ENCODE peak calls at places on chromosomes 16 and 17, in six cellular contexts. I, S, F, C, M and H are unnamed samples.
A peak's percentile ranks its signal among the peaks of the same experiment; 100 is the strongest.

GRCh38 chr17:35314415-35315216 is 58.8 kb downstream of the SLFN11 start:
- DNase-seq in I (no peak), S (no peak), F (no peak), C (peak; percentile 44), M (no peak), H (no peak)

GRCh38 chr16:29674188-29674587 is 4.8 kb upstream of the QPRT start:
- DNase-seq in I (no peak), S (no peak), F (no peak), C (no peak), M (peak; percentile 75), H (no peak)

GRCh38 chr17:1379208-1379929 is 20.7 kb downstream of the YWHAE start:
- DNase-seq in I (no peak), S (no peak), F (no peak), C (no peak), M (no peak), H (no peak)

GRCh38 chr17:17079761-17080160 is 37.5 kb downstream of the MPRIP start:
- DNase-seq in I (no peak), S (peak; percentile 15), F (no peak), C (peak; percentile 42), M (peak; percentile 36), H (no peak)

GRCh38 chr17:14738652-14738988 is 437.7 kb downstream of the HS3ST3B1 start:
- DNase-seq in I (no peak), S (no peak), F (no peak), C (no peak), M (no peak), H (no peak)

GRCh38 chr16:90031931-90032663 is 12.8 kb upstream of the DBNDD1 start:
- DNase-seq in I (no peak), S (no peak), F (no peak), C (no peak), M (peak; percentile 63), H (no peak)

GRCh38 chr16:16116841-16117240 is 106.5 kb downstream of the ABCC6 start:
- DNase-seq in I (no peak), S (no peak), F (no peak), C (no peak), M (no peak), H (no peak)

GRCh38 chr17:78105551-78105950 is 23.0 kb downstream of the TMC6 start:
- DNase-seq in I (no peak), S (no peak), F (no peak), C (no peak), M (no peak), H (no peak)

GRCh38 chr16:29849505-29849904 is 13.5 kb downstream of the CDIPT start:
- DNase-seq in I (no peak), S (no peak), F (no peak), C (no peak), M (no peak), H (no peak)

GRCh38 chr16:84741351-84741791 is 41.6 kb downstream of the USP10 start:
- DNase-seq in I (no peak), S (no peak), F (no peak), C (no peak), M (peak; percentile 61), H (no peak)

GRCh38 chr16:67647111-67647651 is 2.2 kb downstream of the CARMIL2 start:
- DNase-seq in I (peak; percentile 68), S (no peak), F (no peak), C (peak; percentile 62), M (no peak), H (no peak)

GRCh38 chr17:48551601-48552452 is 6.9 kb upstream of the HOXB2 start:
- DNase-seq in I (no peak), S (no peak), F (no peak), C (peak; percentile 71), M (no peak), H (no peak)

GRCh38 chr16:79509221-79509631 is 91.3 kb downstream of the MAF start:
- DNase-seq in I (peak; percentile 77), S (no peak), F (no peak), C (no peak), M (no peak), H (no peak)

GRCh38 chr17:56260421-56260820 is 107.1 kb downstream of the ANKFN1 start:
- DNase-seq in I (no peak), S (no peak), F (no peak), C (no peak), M (no peak), H (no peak)

GRCh38 chr17:68812876-68813584 is 142.2 kb downstream of the ABCA8 start:
- DNase-seq in I (no peak), S (no peak), F (no peak), C (no peak), M (peak; percentile 23), H (no peak)

GRCh38 chr17:2050246-2050866 is 4.5 kb upstream of the HIC1 start:
- DNase-seq in I (no peak), S (peak; percentile 70), F (peak; percentile 57), C (peak; percentile 91), M (peak; percentile 82), H (peak; percentile 82)

DNA sequence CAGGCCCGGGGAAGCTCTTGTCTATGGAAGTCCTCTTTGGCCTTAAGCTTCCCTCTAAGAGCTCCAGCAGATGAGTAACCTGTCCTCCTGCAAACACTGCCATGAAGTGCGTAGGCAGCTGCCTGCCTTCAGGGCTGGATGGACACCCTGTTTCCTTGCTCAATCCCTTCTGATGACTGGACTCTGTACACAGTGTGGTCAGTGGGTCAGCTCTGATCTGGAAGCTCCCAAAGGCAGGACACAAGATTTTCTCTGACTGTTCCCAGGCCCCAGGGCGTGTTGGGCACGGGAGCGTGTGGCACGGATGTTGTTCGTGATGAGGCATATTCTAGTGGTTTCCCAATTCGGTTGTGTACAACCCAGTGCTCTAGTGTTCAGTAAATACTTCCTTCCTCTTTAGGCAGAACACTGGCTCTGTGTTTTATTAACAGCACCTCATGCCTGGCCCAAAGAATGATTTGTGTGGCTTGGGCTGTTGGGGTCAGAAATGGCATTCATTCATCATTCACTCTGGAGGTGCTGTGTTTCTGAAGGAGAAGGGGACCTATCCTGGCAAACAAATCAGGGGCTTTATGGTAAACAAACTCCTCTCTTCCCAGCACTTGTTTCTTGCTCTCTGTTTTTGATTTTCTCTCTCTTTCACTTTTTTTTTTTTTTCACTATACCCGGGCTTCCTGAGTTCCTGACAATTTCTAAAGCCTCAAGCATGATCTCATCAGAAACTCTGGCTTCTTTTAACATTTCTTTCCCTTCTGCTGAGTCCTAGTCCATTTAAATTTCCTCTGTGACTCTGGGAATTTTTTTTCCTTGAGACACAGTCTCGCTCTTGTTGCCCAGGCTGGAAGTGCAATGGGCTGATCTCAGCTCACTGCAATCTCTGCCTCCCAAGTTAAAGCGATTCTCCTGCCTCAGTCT is 12.0 kb upstream of the RNF157 start:
- DNase-seq in I (no peak), S (peak; percentile 91), F (no peak), C (no peak), M (peak; percentile 63), H (peak; percentile 63)
- H3K4me3 ChIP-seq in I (no peak overlapping the region), S (no peak overlapping the region), F (no peak overlapping the region), C (no peak overlapping the region), M (no peak overlapping the region), H (peak overlapping the region; percentile 27)

GRCh38 chr17:75524971-75525805 is at the start of gene LLGL2:
- DNase-seq in I (no peak), S (peak; percentile 87), F (peak; percentile 47), C (peak; percentile 96), M (peak; percentile 50), H (peak; percentile 89)
- H3K4me3 ChIP-seq in I (peak within 1 kb of the TSS; percentile 83), S (peak within 1 kb of the TSS; percentile 58), F (peak within 1 kb of the TSS; percentile 49), C (peak within 1 kb of the TSS; percentile 59), M (peak within 1 kb of the TSS; percentile 51), H (peak within 1 kb of the TSS; percentile 75)

GRCh38 chr16:3734084-3734757 is 16.9 kb upstream of the TRAP1 start:
- DNase-seq in I (no peak), S (no peak), F (no peak), C (no peak), M (no peak), H (no peak)
- H3K4me3 ChIP-seq in I (no peak overlapping the region), S (no peak overlapping the region), F (no peak overlapping the region), C (no peak overlapping the region), M (no peak overlapping the region), H (no peak overlapping the region)

GRCh38 chr16:11526921-11527320 is 59.8 kb downstream of the LITAF start:
- DNase-seq in I (no peak), S (no peak), F (no peak), C (no peak), M (no peak), H (no peak)
- H3K4me3 ChIP-seq in I (peak overlapping the region; percentile 56), S (no peak overlapping the region), F (no peak overlapping the region), C (no peak overlapping the region), M (no peak overlapping the region), H (no peak overlapping the region)

GRCh38 chr17:4498461-4499397 is at the start of gene SPNS2:
- DNase-seq in I (no peak), S (no peak), F (peak; percentile 33), C (peak; percentile 84), M (peak; percentile 42), H (peak; percentile 66)

GRCh38 chr17:4502466-4503154 is 3.9 kb downstream of the SPNS2 start:
- DNase-seq in I (no peak), S (no peak), F (no peak), C (no peak), M (no peak), H (no peak)

GRCh38 chr17:4501295-4501949 is 2.7 kb downstream of the SPNS2 start:
- DNase-seq in I (no peak), S (no peak), F (no peak), C (no peak), M (no peak), H (no peak)

GRCh38 chr17:4499431-4500187 is 928 bp downstream of the SPNS2 start:
- DNase-seq in I (no peak), S (no peak), F (no peak), C (peak; percentile 78), M (no peak), H (no peak)

DNA sequence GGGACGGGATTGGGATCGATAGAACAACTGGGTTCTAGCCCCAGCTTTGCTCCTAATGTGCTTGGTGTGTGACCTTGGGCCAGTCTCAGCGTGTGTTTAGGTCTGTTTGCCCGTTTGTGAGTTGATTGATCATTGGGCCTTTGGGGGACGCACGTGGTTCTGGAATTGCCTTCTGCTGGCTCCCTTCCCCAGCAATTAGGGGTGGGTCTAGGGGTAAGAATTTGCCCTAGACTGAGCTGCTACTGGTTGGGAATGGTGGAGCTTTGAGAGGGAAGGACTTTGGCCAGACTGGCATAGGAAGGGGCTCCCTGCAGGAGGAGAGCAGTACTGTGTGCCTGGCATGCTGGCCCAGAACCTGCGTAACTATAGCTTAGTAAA is 1.5 kb downstream of the SPNS2 start:
- DNase-seq in I (no peak), S (no peak), F (no peak), C (no peak), M (no peak), H (no peak)
- H3K4me3 ChIP-seq in I (peak overlapping the region; percentile 69), S (no peak overlapping the region), F (peak overlapping the region; percentile 53), C (peak overlapping the region; percentile 52), M (no peak overlapping the region), H (peak overlapping the region; percentile 48)

GRCh38 chr16:70804729-70805169 is 3.8 kb upstream of the VAC14 start:
- DNase-seq in I (no peak), S (no peak), F (no peak), C (no peak), M (no peak), H (no peak)

GRCh38 chr16:70805380-70805779 is 4.4 kb upstream of the VAC14 start:
- DNase-seq in I (no peak), S (no peak), F (no peak), C (no peak), M (no peak), H (no peak)

GRCh38 chr16:70805787-70806186 is 4.8 kb upstream of the VAC14 start:
- DNase-seq in I (no peak), S (no peak), F (no peak), C (no peak), M (peak; percentile 40), H (no peak)

GRCh38 chr16:70803354-70803753 is 2.4 kb upstream of the VAC14 start:
- DNase-seq in I (no peak), S (no peak), F (no peak), C (no peak), M (no peak), H (no peak)

GRCh38 chr16:70804153-70804728 is 3.3 kb upstream of the VAC14 start:
- DNase-seq in I (no peak), S (no peak), F (no peak), C (no peak), M (peak; percentile 80), H (no peak)
- H3K4me3 ChIP-seq in I (no peak overlapping the region), S (no peak overlapping the region), F (no peak overlapping the region), C (no peak overlapping the region), M (no peak overlapping the region), H (no peak overlapping the region)